ENCODE peak calls at places on chromosome 6, in five cellular contexts. C, Z, D, U and H are unnamed samples.

GRCh38 chr6:10073326-10073725 is 341.5 kb downstream of the TFAP2A start:
- DNase-seq in C (no peak), Z (no peak), D (no peak), U (no peak), H (no peak)

GRCh38 chr6:42745083-42745637 is 743 bp downstream of the TBCC start:
- DNase-seq in C (peak; percentile 72), Z (peak; percentile 77), D (peak; percentile 41), U (peak; percentile 33), H (peak; percentile 69)

GRCh38 chr6:161796726-161797125 is 522.9 kb upstream of the AGPAT4 start:
- DNase-seq in C (no peak), Z (no peak), D (no peak), U (no peak), H (no peak)

GRCh38 chr6:100176321-100176950 is 182.4 kb upstream of the MCHR2 start:
- DNase-seq in C (no peak), Z (no peak), D (no peak), U (no peak), H (no peak)

GRCh38 chr6:135796884-135797283 is 54.6 kb upstream of the PDE7B start:
- DNase-seq in C (no peak), Z (no peak), D (no peak), U (no peak), H (no peak)

GRCh38 chr6:99507648-99508047 is 7.6 kb downstream of the USP45 start:
- DNase-seq in C (no peak), Z (no peak), D (no peak), U (no peak), H (no peak)

GRCh38 chr6:2738373-2738979 is 12.2 kb downstream of the MYLK4 start:
- DNase-seq in C (no peak), Z (no peak), D (peak; percentile 25), U (peak; percentile 61), H (no peak)

GRCh38 chr6:105484238-105485161 is 81.6 kb upstream of the PREP start:
- DNase-seq in C (no peak), Z (no peak), D (no peak), U (no peak), H (no peak)

GRCh38 chr6:25945175-25945574 is 14.7 kb upstream of the SLC17A2 start:
- DNase-seq in C (no peak), Z (no peak), D (no peak), U (no peak), H (no peak)

GRCh38 chr6:334536-334935 is 42.2 kb downstream of the DUSP22 start:
- DNase-seq in C (no peak), Z (no peak), D (no peak), U (no peak), H (no peak)
- H3K9me3 ChIP-seq in C (no peaks in the 10 kb centered on the region), Z (no peaks in the 10 kb centered on the region), D (no peaks in the 10 kb centered on the region), U (no peaks in the 10 kb centered on the region), H (no peaks in the 10 kb centered on the region)

GRCh38 chr6:53987527-53987888 is 123.7 kb upstream of the MLIP start:
- DNase-seq in C (no peak), Z (no peak), D (no peak), U (no peak), H (no peak)
- TF ChIP-seq CTCF in C (no peak), Z (no peak), D (no peak), U (no peak), H (no peak)

DNA sequence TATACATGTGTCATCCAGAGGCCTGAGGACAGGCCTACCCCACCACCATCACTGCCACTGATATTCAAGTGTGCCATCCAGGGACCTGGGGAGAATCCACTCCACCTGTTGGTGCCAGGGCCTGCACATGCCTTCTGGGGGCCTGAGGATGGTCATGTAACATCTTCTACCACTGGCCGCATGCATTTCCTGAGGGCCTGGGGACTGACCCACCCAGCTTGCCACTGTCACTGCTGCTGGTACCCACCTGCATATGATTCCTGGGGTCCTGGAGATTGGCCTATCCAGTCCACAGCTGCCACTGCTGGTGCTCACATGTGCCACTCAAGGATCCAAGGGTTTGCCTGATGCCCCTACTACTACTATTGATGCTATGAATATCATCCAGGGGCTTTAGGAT is 184.3 kb upstream of the SYNCRIP start:
- DNase-seq in C (no peak), Z (no peak), D (no peak), U (no peak), H (no peak)
- H3K9me3 ChIP-seq in C (peaks cover 33% of the 10 kb centered on the region), Z (peaks cover 30% of the 10 kb centered on the region), D (peaks cover 18% of the 10 kb centered on the region), U (no peaks in the 10 kb centered on the region), H (peaks cover 3% of the 10 kb centered on the region)

GRCh38 chr6:118324081-118324480 is 224.0 kb upstream of the PLN start:
- DNase-seq in C (no peak), Z (no peak), D (no peak), U (no peak), H (no peak)

GRCh38 chr6:118325220-118325860 is 222.8 kb upstream of the PLN start:
- DNase-seq in C (peak; percentile 85), Z (peak; percentile 54), D (no peak), U (no peak), H (peak; percentile 81)

GRCh38 chr6:118326712-118327111 is 221.4 kb upstream of the PLN start:
- DNase-seq in C (no peak), Z (no peak), D (no peak), U (no peak), H (no peak)

DNA sequence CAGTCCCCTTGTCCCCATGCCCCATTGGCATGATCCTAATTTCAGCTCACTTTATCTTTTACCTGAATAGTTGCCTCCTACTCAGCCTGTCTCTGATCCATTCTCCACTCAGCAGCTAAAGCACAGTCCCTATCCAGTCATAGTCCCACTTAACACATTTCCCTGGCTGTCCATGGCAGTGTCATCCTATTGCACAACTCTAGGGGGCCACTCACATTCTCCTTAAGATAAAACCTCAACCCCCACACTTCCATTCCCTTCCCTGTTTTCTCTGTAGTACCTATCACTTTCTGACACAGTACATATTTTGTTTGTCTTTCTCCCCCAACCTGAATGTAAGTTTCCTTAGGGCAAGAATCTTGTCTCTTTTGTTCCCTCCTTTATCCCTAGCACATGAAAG is 220.9 kb upstream of the PLN start:
- DNase-seq in C (no peak), Z (no peak), D (no peak), U (no peak), H (no peak)
- TF ChIP-seq CTCF in C (no peak), Z (no peak), D (no peak), U (no peak), H (no peak)

GRCh38 chr6:23086100-23086499 is 516.7 kb downstream of the HDGFL1 start:
- DNase-seq in C (no peak), Z (no peak), D (no peak), U (no peak), H (no peak)
- H3K9me3 ChIP-seq in C (no peaks in the 10 kb centered on the region), Z (no peaks in the 10 kb centered on the region), D (no peaks in the 10 kb centered on the region), U (no peaks in the 10 kb centered on the region), H (no peaks in the 10 kb centered on the region)